ENCODE peak calls at places on chromosomes 5 and 9, in six cellular contexts. I is thyroid gland; A is small intestine; G is Panc1; C is esophagus muscularis mucosa; J is naive thymus-derived CD4-positive, alpha-beta T cell. P is an unnamed sample.

GRCh38 chr5:56876325-56876724 is 33.1 kb upstream of the SETD9 start:
- DNase-seq in C (no peak), J (no peak), I (no peak), G (no peak), A (no peak), P (no peak)

GRCh38 chr9:133640160-133640559 is 4.0 kb downstream of the DBH start:
- DNase-seq in A (no peak), C (no peak), J (no peak), I (no peak), G (no peak), P (no peak)

GRCh38 chr5:97026721-97027120 is 90.8 kb downstream of the LNPEP start:
- DNase-seq in C (no peak), I (no peak), J (no peak), A (no peak), G (no peak), P (no peak)

GRCh38 chr5:122163151-122164069 is 34.1 kb downstream of the ZNF474 start:
- DNase-seq in G (peak; percentile 62), C (no peak), A (no peak), I (peak; percentile 38), J (no peak), P (no peak)

GRCh38 chr9:14722391-14723035 is at the start of gene CER1:
- DNase-seq in C (no peak), J (no peak), A (no peak), G (no peak), I (no peak), P (no peak)

GRCh38 chr5:64207978-64208377 is 42.3 kb downstream of the RNF180 start:
- DNase-seq in G (no peak), I (no peak), J (no peak), C (no peak), A (peak; percentile 1), P (no peak)

GRCh38 chr5:63923914-63924313 is 38.3 kb downstream of the HTR1A start:
- DNase-seq in J (no peak), G (no peak), A (no peak), C (no peak), I (no peak), P (peak; percentile 88)

GRCh38 chr9:37667706-37668672 is 17.2 kb downstream of the FRMPD1 start:
- DNase-seq in I (no peak), C (no peak), J (no peak), A (no peak), G (no peak), P (no peak)

GRCh38 chr5:80217667-80218066 is 38.2 kb downstream of the SERINC5 start:
- DNase-seq in J (no peak), G (no peak), C (no peak), A (no peak), I (no peak), P (no peak)

GRCh38 chr5:64594025-64594424 is 88.2 kb downstream of the RGS7BP start:
- DNase-seq in C (no peak), I (no peak), G (no peak), J (no peak), A (no peak), P (no peak)

GRCh38 chr5:121968910-121969607 is 7.3 kb downstream of the SRFBP1 start:
- DNase-seq in G (peak; percentile 94), C (no peak), J (no peak), I (no peak), A (no peak), P (no peak)

GRCh38 chr9:15103321-15103720 is 193.1 kb upstream of the FREM1 start:
- DNase-seq in I (no peak), G (no peak), C (no peak), J (no peak), A (no peak), P (no peak)

GRCh38 chr5:95035891-95036675 is 248.8 kb downstream of the MCTP1 start:
- DNase-seq in C (no peak), A (no peak), G (no peak), J (no peak), I (no peak), P (no peak)

GRCh38 chr5:108380531-108381021 is 1.3 kb downstream of the FBXL17 start:
- DNase-seq in I (peak; percentile 64), J (peak; percentile 27), A (peak; percentile 15), G (no peak), C (no peak), P (peak; percentile 51)

GRCh38 chr5:12883395-12883794 is 979.1 kb upstream of the CTNND2 start:
- DNase-seq in J (no peak), A (no peak), C (no peak), I (no peak), G (no peak), P (no peak)

GRCh38 chr9:15404171-15404570 is 18.5 kb upstream of the SNAPC3 start:
- DNase-seq in G (no peak), A (no peak), I (no peak), C (no peak), J (no peak), P (no peak)

GRCh38 chr5:149939572-149939971 is 5.0 kb downstream of the PDE6A start:
- DNase-seq in C (no peak), A (no peak), G (no peak), J (no peak), I (no peak), P (no peak)

GRCh38 chr5:149940941-149941644 is 3.5 kb downstream of the PDE6A start:
- DNase-seq in I (no peak), J (no peak), A (no peak), G (no peak), C (no peak), P (no peak)

GRCh38 chr5:149941795-149942194 is 2.8 kb downstream of the PDE6A start:
- DNase-seq in I (no peak), C (no peak), G (no peak), A (no peak), J (no peak), P (no peak)

GRCh38 chr5:149938791-149939358 is 5.7 kb downstream of the PDE6A start:
- DNase-seq in I (no peak), C (no peak), G (peak; percentile 97), A (no peak), J (no peak), P (no peak)

DNA sequence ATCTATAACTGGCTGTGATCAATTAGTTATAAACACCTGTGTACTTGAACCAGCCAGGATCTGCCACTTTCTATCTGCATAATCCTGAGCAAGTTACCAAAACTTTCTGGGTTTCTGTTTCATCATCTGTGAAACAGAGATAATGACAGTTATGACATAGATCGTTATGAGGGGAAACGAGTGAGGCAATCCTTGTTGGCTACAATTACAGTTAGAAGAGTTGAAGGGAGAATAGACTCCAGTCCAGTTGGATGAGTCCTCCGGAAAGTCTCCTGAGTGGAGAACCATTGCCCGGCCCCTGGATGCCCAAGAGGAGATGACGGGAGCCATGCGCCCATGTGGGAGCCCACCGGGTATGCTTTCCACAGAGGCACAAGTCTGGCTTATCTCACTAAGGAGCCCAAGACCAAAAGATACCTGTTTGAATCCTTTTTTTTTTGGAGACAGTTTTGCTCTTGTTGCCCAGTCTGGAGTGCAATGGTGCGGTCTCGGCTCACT is 4.5 kb downstream of the PDE6A start:
- DNase-seq in I (no peak), A (no peak), C (no peak), J (no peak), G (no peak), P (no peak)
- H3K4me1 ChIP-seq in I (no peaks in the 10 kb centered on the region), A (no peaks in the 10 kb centered on the region), C (peaks cover 5% of the 10 kb centered on the region), J (no peaks in the 10 kb centered on the region), G (peaks cover 64% of the 10 kb centered on the region), P (peaks cover 9% of the 10 kb centered on the region)

DNA sequence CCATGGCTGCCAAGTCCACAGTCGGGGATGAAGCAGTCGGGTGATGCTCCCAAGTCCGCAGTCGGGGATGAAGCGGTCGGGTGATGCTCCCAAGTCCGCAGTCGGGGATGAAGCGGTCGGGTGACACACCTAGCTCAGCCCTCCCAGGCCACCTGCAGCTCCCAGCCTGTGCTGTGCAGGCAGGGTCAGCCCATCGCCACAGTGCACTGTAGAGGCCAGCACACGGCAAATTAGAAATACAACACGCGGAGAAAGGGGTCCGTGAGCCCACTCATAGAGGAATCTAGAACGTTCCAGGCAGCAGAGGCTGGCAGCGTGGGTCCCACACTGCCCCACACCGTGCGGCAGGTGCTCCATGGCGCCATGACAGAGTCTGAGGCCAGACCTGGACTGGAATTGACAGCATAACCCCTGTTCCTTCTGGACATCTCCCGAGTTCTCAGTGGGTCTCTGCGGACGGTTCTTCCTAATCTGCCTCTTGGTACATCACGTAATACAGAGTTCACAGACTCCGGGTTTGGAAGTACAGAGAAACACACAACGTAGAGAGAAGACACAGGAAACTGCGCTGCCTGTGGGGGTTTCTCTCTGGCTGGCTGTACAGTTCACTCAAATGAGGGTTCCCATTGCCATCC is 7.7 kb upstream of the EXOC3 start:
- DNase-seq in C (no peak), A (no peak), J (no peak), G (no peak), I (no peak), P (no peak)
- H3K4me1 ChIP-seq in C (no peaks in the 10 kb centered on the region), A (no peaks in the 10 kb centered on the region), J (no peaks in the 10 kb centered on the region), G (no peaks in the 10 kb centered on the region), I (no peaks in the 10 kb centered on the region), P (no peaks in the 10 kb centered on the region)

DNA sequence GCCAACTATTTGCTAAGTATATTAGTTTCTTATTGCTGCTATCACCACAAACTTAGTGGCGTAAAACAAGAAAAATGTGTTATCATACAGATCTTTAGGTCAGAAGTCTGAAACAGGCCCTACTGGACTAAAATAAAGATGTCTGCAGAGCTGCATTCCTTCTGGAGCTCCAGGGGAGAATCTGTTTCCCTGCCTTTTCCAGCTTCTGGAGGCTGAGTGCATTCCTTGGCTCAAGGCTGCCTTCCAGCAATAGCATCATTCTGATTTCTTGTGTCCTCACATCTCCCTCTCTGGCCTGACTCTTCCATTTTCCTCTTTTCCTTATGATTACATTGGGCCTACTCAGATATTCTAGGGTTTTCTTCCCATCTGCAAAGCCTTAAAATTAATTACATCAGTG is 15.9 kb downstream of the MAN2A1 start:
- DNase-seq in C (no peak), J (no peak), G (no peak), A (no peak), I (no peak), P (no peak)
- H3K4me1 ChIP-seq in C (peaks cover 27% of the 10 kb centered on the region), J (peaks cover 39% of the 10 kb centered on the region), G (no peaks in the 10 kb centered on the region), A (peaks cover 9% of the 10 kb centered on the region), I (peaks cover 5% of the 10 kb centered on the region), P (no peaks in the 10 kb centered on the region)

GRCh38 chr5:11502783-11503182 is 401.5 kb downstream of the CTNND2 start:
- DNase-seq in G (no peak), A (no peak), J (no peak), I (no peak), C (no peak), P (no peak)
- H3K4me1 ChIP-seq in G (no peaks in the 10 kb centered on the region), A (no peaks in the 10 kb centered on the region), J (no peaks in the 10 kb centered on the region), I (no peaks in the 10 kb centered on the region), C (no peaks in the 10 kb centered on the region), P (no peaks in the 10 kb centered on the region)

GRCh38 chr5:179275381-179275878 is 69.8 kb downstream of the ADAMTS2 start:
- DNase-seq in I (no peak), C (no peak), A (no peak), G (no peak), J (no peak), P (no peak)

GRCh38 chr5:179275941-179276837 is 69.1 kb downstream of the ADAMTS2 start:
- DNase-seq in J (no peak), I (peak; percentile 34), G (no peak), A (no peak), C (no peak), P (peak; percentile 51)

GRCh38 chr5:179273074-179273435 is 72.2 kb downstream of the ADAMTS2 start:
- DNase-seq in J (no peak), C (no peak), I (no peak), A (no peak), G (no peak), P (no peak)

GRCh38 chr5:179273441-179274145 is 71.7 kb downstream of the ADAMTS2 start:
- DNase-seq in G (no peak), J (no peak), A (no peak), I (no peak), C (no peak), P (no peak)

GRCh38 chr5:179274321-179275315 is 70.6 kb downstream of the ADAMTS2 start:
- DNase-seq in C (no peak), J (no peak), I (no peak), G (no peak), A (no peak), P (no peak)
- H3K4me1 ChIP-seq in C (peaks cover 71% of the 10 kb centered on the region), J (no peaks in the 10 kb centered on the region), I (no peaks in the 10 kb centered on the region), G (peaks cover 7% of the 10 kb centered on the region), A (no peaks in the 10 kb centered on the region), P (no peaks in the 10 kb centered on the region)